ENCODE peak calls at places on chromosomes 13 and 19, in six cellular contexts. F is T1000; S is substantia nigra; J is activated CD4-positive, alpha-beta T cell treated with anti-CD3 and anti-CD28 coated beads, Interleukin-2, amount 10 ng/mL, durations not matched to agents 24 days and 14 days; H is posterior cingulate gyrus; B is pons. I is an unnamed sample.

GRCh38 chr19:44050740-44051653 is 839 bp upstream of the ZNF223 start:
- DNase-seq in F (no peak), S (no peak), J (peak), H (peak), B (peak), I (no peak)

GRCh38 chr19:48474084-48474592 is 5.0 kb downstream of the CYTH2 start:
- DNase-seq in F (no peak), S (no peak), J (no peak), H (no peak), B (no peak), I (no peak)

GRCh38 chr19:10009714-10010224 is 535 bp downstream of the COL5A3 start:
- DNase-seq in F (no peak), S (no peak), J (no peak), H (no peak), B (no peak), I (no peak)

GRCh38 chr13:113732176-113732960 is 26.7 kb upstream of the TMEM255B start:
- DNase-seq in F (no peak), S (no peak), J (no peak), H (no peak), B (peak), I (no peak)

GRCh38 chr19:18895038-18895827 is 725 bp downstream of the CERS1 start:
- DNase-seq in F (no peak), S (peak), J (no peak), H (peak), B (no peak), I (no peak)

GRCh38 chr19:41934849-41935374 is 6.7 kb upstream of the ERFL start:
- DNase-seq in F (peak), S (peak), J (peak), H (peak), B (peak), I (peak)

GRCh38 chr19:46082728-46083050 is 41.8 kb downstream of the IGFL3 start:
- DNase-seq in F (no peak), S (no peak), J (no peak), H (no peak), B (no peak), I (no peak)

GRCh38 chr13:108272333-108272732 is 2.8 kb downstream of the TNFSF13B start:
- DNase-seq in F (no peak), S (no peak), J (no peak), H (no peak), B (no peak), I (no peak)

GRCh38 chr19:3058009-3058820 is 4.1 kb downstream of the TLE5 start:
- DNase-seq in F (no peak), S (no peak), J (no peak), H (no peak), B (no peak), I (no peak)

GRCh38 chr13:50235604-50236003 is 220.4 kb downstream of the KCNRG start:
- DNase-seq in F (no peak), S (no peak), J (peak), H (no peak), B (no peak), I (no peak)

GRCh38 chr19:661427-662196 is 1.4 kb downstream of the RNF126 start:
- DNase-seq in F (no peak), S (no peak), J (peak), H (no peak), B (no peak), I (no peak)

GRCh38 chr19:58007285-58007684 is 4.7 kb upstream of the ZNF606 start:
- DNase-seq in F (no peak), S (no peak), J (no peak), H (no peak), B (no peak), I (no peak)

GRCh38 chr13:102440259-102440936 is 38.5 kb upstream of the FGF14 start:
- DNase-seq in F (no peak), S (no peak), J (no peak), H (no peak), B (no peak), I (no peak)

GRCh38 chr19:43416951-43417623 is 2.4 kb downstream of the TEX101 start:
- DNase-seq in F (no peak), S (no peak), J (no peak), H (no peak), B (no peak), I (no peak)

GRCh38 chr13:110815471-110816204 is 99.2 kb downstream of the ANKRD10 start:
- DNase-seq in F (peak), S (no peak), J (no peak), H (no peak), B (no peak), I (no peak)

GRCh38 chr19:45798995-45799517 is 6.4 kb upstream of the DMWD start:
- DNase-seq in F (peak), S (no peak), J (peak), H (no peak), B (peak), I (peak)

GRCh38 chr19:23415561-23416191 is 20.4 kb upstream of the ZNF91 start:
- DNase-seq in F (no peak), S (no peak), J (no peak), H (no peak), B (no peak), I (peak)

GRCh38 chr19:55552620-55553019 is 7.3 kb upstream of the SBK3 start:
- DNase-seq in F (no peak), S (no peak), J (no peak), H (no peak), B (no peak), I (no peak)

GRCh38 chr19:28943651-28944050 is 269.3 kb downstream of the UQCRFS1 start:
- DNase-seq in F (no peak), S (no peak), J (no peak), H (no peak), B (no peak), I (no peak)

GRCh38 chr19:30671622-30672051 is 299.5 kb downstream of the ZNF536 start:
- DNase-seq in F (no peak), S (no peak), J (no peak), H (no peak), B (no peak), I (no peak)

GRCh38 chr13:70613295-70613694 is 505.0 kb upstream of the KLHL1 start:
- DNase-seq in F (no peak), S (no peak), J (no peak), H (no peak), B (peak), I (no peak)

GRCh38 chr13:24097064-24097463 is 63.5 kb upstream of the SPATA13 start:
- DNase-seq in F (no peak), S (no peak), J (peak), H (no peak), B (no peak), I (no peak)

I was measured in H54.